ENCODE peak calls at places on chromosomes 6 and 20, in seven cellular contexts. Q is activated CD8-positive, alpha-beta T cell treated with anti-CD3 and anti-CD28 coated beads, Interleukin-2, amount 10 ng/mL, durations not matched to agents 7 days and 5 days; G is adrenal gland; W is GM04503; D is NCI-H2081; U is fibroblast of the aortic adventitia; I is OCI-M1. K is an unnamed sample.

GRCh38 chr6:130932438-130932837 is 105.2 kb downstream of the SMLR1 start:
- DNase-seq in Q (no peak), G (no peak), W (no peak), D (no peak), U (peak; percentile 64), I (peak; percentile 29), K (no peak)

GRCh38 chr6:24321538-24322162 is 36.2 kb downstream of the DCDC2 start:
- DNase-seq in Q (no peak), G (no peak), W (no peak), D (no peak), U (no peak), I (no peak), K (no peak)

GRCh38 chr6:126337323-126337722 is 2.6 kb upstream of the CENPW start:
- DNase-seq in Q (no peak), G (peak; percentile 27), W (peak; percentile 62), D (no peak), U (peak; percentile 92), I (peak; percentile 88), K (no peak)

GRCh38 chr6:142026471-142026870 is 106.3 kb upstream of the GJE1 start:
- DNase-seq in Q (no peak), G (no peak), W (no peak), D (no peak), U (no peak), I (no peak), K (no peak)

GRCh38 chr6:149906405-149906804 is 8.5 kb upstream of the RAET1E start:
- DNase-seq in Q (no peak), G (no peak), W (no peak), D (no peak), U (no peak), I (no peak), K (no peak)

GRCh38 chr20:19099586-19100555 is 112.6 kb upstream of the SLC24A3 start:
- DNase-seq in Q (no peak), G (no peak), W (no peak), D (no peak), U (no peak), I (no peak), K (no peak)

GRCh38 chr20:59470521-59470920 is 133.8 kb upstream of the PHACTR3 start:
- DNase-seq in Q (no peak), G (no peak), W (no peak), D (no peak), U (no peak), I (no peak), K (no peak)

GRCh38 chr6:97053643-97054411 is 129.3 kb downstream of the KLHL32 start:
- DNase-seq in Q (no peak), G (no peak), W (no peak), D (peak; percentile 6), U (peak; percentile 63), I (peak; percentile 70), K (no peak)

GRCh38 chr20:8118735-8119134 is 13.3 kb upstream of the PLCB1 start:
- DNase-seq in Q (no peak), G (no peak), W (no peak), D (no peak), U (peak; percentile 65), I (no peak), K (no peak)

GRCh38 chr6:139888691-139889122 is 514.3 kb upstream of the CITED2 start:
- DNase-seq in Q (no peak), G (no peak), W (no peak), D (peak; percentile 15), U (peak; percentile 13), I (no peak), K (no peak)

K was measured in NCI-H1092.